ENCODE peak calls at places on chromosome 1, in eight cellular contexts. One of them, this sample, is unnamed.

GRCh38 chr1:40341509-40342380 is 24.7 kb upstream of the COL9A2 start:
- DNase-seq in mesendoderm: no peak
- DNase-seq in GM23338: no peak
- DNase-seq in mammary epithelial cell: no peak
- DNase-seq in K562: no peak
- DNase-seq in fibroblast of lung: no peak
- DNase-seq in endothelial cell of umbilical vein: no peak
- DNase-seq in GM23248: no peak
- DNase-seq in this sample: peak; percentile 11

GRCh38 chr1:180563013-180563827 is 4.5 kb downstream of the OVAAL start:
- DNase-seq in GM23248: peak; percentile 78
- DNase-seq in fibroblast of lung: peak; percentile 76
- DNase-seq in mesendoderm: peak; percentile 38
- DNase-seq in endothelial cell of umbilical vein: peak; percentile 65
- DNase-seq in GM23338: no peak
- DNase-seq in K562: peak; percentile 83
- DNase-seq in mammary epithelial cell: peak; percentile 61
- DNase-seq in this sample: peak; percentile 37

GRCh38 chr1:17093822-17094393 is 25.3 kb downstream of the PADI2 start:
- DNase-seq in endothelial cell of umbilical vein: no peak
- DNase-seq in GM23248: no peak
- DNase-seq in fibroblast of lung: no peak
- DNase-seq in K562: no peak
- DNase-seq in mesendoderm: no peak
- DNase-seq in GM23338: no peak
- DNase-seq in mammary epithelial cell: no peak
- DNase-seq in this sample: no peak

GRCh38 chr1:171081220-171081993 is 9.3 kb upstream of the FMO3 start:
- DNase-seq in mesendoderm: peak; percentile 17
- DNase-seq in mammary epithelial cell: peak; percentile 9
- DNase-seq in GM23248: peak; percentile 47
- DNase-seq in GM23338: peak; percentile 42
- DNase-seq in fibroblast of lung: peak; percentile 41
- DNase-seq in endothelial cell of umbilical vein: peak; percentile 18
- DNase-seq in K562: no peak
- DNase-seq in this sample: peak; percentile 49

GRCh38 chr1:82775402-82776000 is 974.8 kb downstream of the ADGRL2 start:
- DNase-seq in GM23338: peak; percentile 93
- DNase-seq in mammary epithelial cell: peak; percentile 3
- DNase-seq in endothelial cell of umbilical vein: peak; percentile 59
- DNase-seq in K562: peak; percentile 45
- DNase-seq in GM23248: peak; percentile 66
- DNase-seq in fibroblast of lung: peak; percentile 17
- DNase-seq in mesendoderm: peak; percentile 86
- DNase-seq in this sample: peak; percentile 84

GRCh38 chr1:155186955-155187891 is 13.6 kb downstream of the TRIM46 start:
- DNase-seq in GM23248: no peak
- DNase-seq in K562: no peak
- DNase-seq in mammary epithelial cell: no peak
- DNase-seq in GM23338: peak; percentile 40
- DNase-seq in mesendoderm: no peak
- DNase-seq in endothelial cell of umbilical vein: no peak
- DNase-seq in fibroblast of lung: no peak
- DNase-seq in this sample: no peak

GRCh38 chr1:54927475-54928240 is 40.7 kb upstream of the DHCR24 start:
- DNase-seq in endothelial cell of umbilical vein: peak; percentile 33
- DNase-seq in mesendoderm: no peak
- DNase-seq in mammary epithelial cell: peak; percentile 23
- DNase-seq in K562: no peak
- DNase-seq in GM23338: no peak
- DNase-seq in GM23248: peak; percentile 52
- DNase-seq in fibroblast of lung: peak; percentile 38
- DNase-seq in this sample: no peak

GRCh38 chr1:201891451-201892045 is 2.9 kb downstream of the SHISA4 start:
- DNase-seq in K562: no peak
- DNase-seq in GM23338: no peak
- DNase-seq in mesendoderm: no peak
- DNase-seq in endothelial cell of umbilical vein: no peak
- DNase-seq in GM23248: no peak
- DNase-seq in fibroblast of lung: no peak
- DNase-seq in mammary epithelial cell: no peak
- DNase-seq in this sample: no peak

GRCh38 chr1:8232036-8232757 is 85.7 kb upstream of the SLC45A1 start:
- DNase-seq in GM23248: no peak
- DNase-seq in GM23338: no peak
- DNase-seq in fibroblast of lung: peak; percentile 91
- DNase-seq in endothelial cell of umbilical vein: no peak
- DNase-seq in mammary epithelial cell: no peak
- DNase-seq in mesendoderm: no peak
- DNase-seq in K562: no peak
- DNase-seq in this sample: no peak

GRCh38 chr1:58887059-58887458 is 103.2 kb upstream of the JUN start:
- DNase-seq in fibroblast of lung: no peak
- DNase-seq in endothelial cell of umbilical vein: no peak
- DNase-seq in mammary epithelial cell: no peak
- DNase-seq in K562: no peak
- DNase-seq in mesendoderm: no peak
- DNase-seq in GM23248: peak; percentile 21
- DNase-seq in GM23338: no peak
- DNase-seq in this sample: no peak

GRCh38 chr1:32886012-32886827 is at the start of gene HPCA:
- DNase-seq in K562: peak; percentile 96
- DNase-seq in GM23248: peak; percentile 81
- DNase-seq in GM23338: peak; percentile 93
- DNase-seq in mesendoderm: peak; percentile 75
- DNase-seq in mammary epithelial cell: peak; percentile 41
- DNase-seq in fibroblast of lung: peak; percentile 49
- DNase-seq in endothelial cell of umbilical vein: peak; percentile 46
- DNase-seq in this sample: peak; percentile 68

GRCh38 chr1:102252731-102253360 is 256.1 kb upstream of the OLFM3 start:
- DNase-seq in GM23338: peak; percentile 8
- DNase-seq in mammary epithelial cell: no peak
- DNase-seq in fibroblast of lung: no peak
- DNase-seq in endothelial cell of umbilical vein: no peak
- DNase-seq in K562: no peak
- DNase-seq in GM23248: no peak
- DNase-seq in mesendoderm: peak; percentile 5
- DNase-seq in this sample: peak; percentile 52

GRCh38 chr1:150404465-150404864 is 40.5 kb downstream of the RPRD2 start:
- DNase-seq in mesendoderm: no peak
- DNase-seq in endothelial cell of umbilical vein: no peak
- DNase-seq in mammary epithelial cell: no peak
- DNase-seq in GM23338: no peak
- DNase-seq in K562: no peak
- DNase-seq in GM23248: no peak
- DNase-seq in fibroblast of lung: no peak
- DNase-seq in this sample: no peak

GRCh38 chr1:51329443-51330325 is 678 bp downstream of the TTC39A start:
- DNase-seq in mesendoderm: no peak
- DNase-seq in mammary epithelial cell: no peak
- DNase-seq in GM23338: no peak
- DNase-seq in K562: no peak
- DNase-seq in fibroblast of lung: no peak
- DNase-seq in GM23248: no peak
- DNase-seq in endothelial cell of umbilical vein: no peak
- DNase-seq in this sample: no peak

GRCh38 chr1:183908095-183908494 is 103.2 kb downstream of the RGL1 start:
- DNase-seq in GM23248: peak; percentile 22
- DNase-seq in endothelial cell of umbilical vein: no peak
- DNase-seq in GM23338: no peak
- DNase-seq in mammary epithelial cell: no peak
- DNase-seq in K562: no peak
- DNase-seq in mesendoderm: peak; percentile 16
- DNase-seq in fibroblast of lung: no peak
- DNase-seq in this sample: no peak

GRCh38 chr1:15409400-15410222 is at the start of gene EFHD2:
- DNase-seq in fibroblast of lung: peak; percentile 66
- DNase-seq in GM23338: peak; percentile 87
- DNase-seq in mammary epithelial cell: peak; percentile 66
- DNase-seq in K562: peak; percentile 98
- DNase-seq in mesendoderm: peak; percentile 89
- DNase-seq in GM23248: peak; percentile 91
- DNase-seq in endothelial cell of umbilical vein: peak; percentile 73
- DNase-seq in this sample: peak; percentile 90
- H3K79me2 ChIP-seq in fibroblast of lung: peaks cover 41% of the 10 kb centered on the region
- H3K79me2 ChIP-seq in GM23338: no peaks in the 10 kb centered on the region
- H3K79me2 ChIP-seq in mammary epithelial cell: peaks cover 49% of the 10 kb centered on the region
- H3K79me2 ChIP-seq in K562: peaks cover 29% of the 10 kb centered on the region
- H3K79me2 ChIP-seq in mesendoderm: no peaks in the 10 kb centered on the region
- H3K79me2 ChIP-seq in GM23248: peaks cover 42% of the 10 kb centered on the region
- H3K79me2 ChIP-seq in endothelial cell of umbilical vein: peaks cover 47% of the 10 kb centered on the region
- H3K79me2 ChIP-seq in this sample: peaks cover 2% of the 10 kb centered on the region

GRCh38 chr1:25772164-25772563 is 27.8 kb upstream of the SELENON start:
- DNase-seq in GM23338: no peak
- DNase-seq in endothelial cell of umbilical vein: no peak
- DNase-seq in GM23248: no peak
- DNase-seq in mesendoderm: no peak
- DNase-seq in mammary epithelial cell: no peak
- DNase-seq in fibroblast of lung: no peak
- DNase-seq in K562: no peak
- DNase-seq in this sample: no peak
- H3K27me3 ChIP-seq in GM23338: no peaks in the 10 kb centered on the region
- H3K27me3 ChIP-seq in endothelial cell of umbilical vein: no peaks in the 10 kb centered on the region
- H3K27me3 ChIP-seq in GM23248: no peaks in the 10 kb centered on the region
- H3K27me3 ChIP-seq in mesendoderm: no peaks in the 10 kb centered on the region
- H3K27me3 ChIP-seq in mammary epithelial cell: no peaks in the 10 kb centered on the region
- H3K27me3 ChIP-seq in fibroblast of lung: no peaks in the 10 kb centered on the region
- H3K27me3 ChIP-seq in K562: peaks cover 36% of the 10 kb centered on the region
- H3K27me3 ChIP-seq in this sample: no peaks in the 10 kb centered on the region

DNA sequence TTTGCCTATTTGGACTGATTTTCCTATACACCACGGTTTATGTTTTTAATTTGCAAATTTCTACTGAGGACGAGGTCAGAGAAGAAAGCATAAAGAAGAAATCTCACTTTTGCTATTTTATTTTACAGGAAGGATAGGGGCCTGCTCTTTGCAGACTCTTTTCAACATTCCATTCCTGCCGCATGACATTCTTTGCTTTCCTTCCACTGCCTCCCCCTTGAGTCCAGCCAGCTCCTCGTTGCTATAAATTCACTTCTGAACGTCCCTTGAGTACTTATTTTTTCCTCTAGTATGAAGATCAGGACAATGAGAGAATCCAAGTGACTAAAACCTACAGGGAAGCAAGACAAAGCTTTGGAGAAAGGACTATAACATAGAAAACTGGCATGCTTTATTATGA is 53.4 kb upstream of the PTGFR start:
- DNase-seq in mesendoderm: peak; percentile 57
- DNase-seq in fibroblast of lung: peak; percentile 9
- DNase-seq in mammary epithelial cell: no peak
- DNase-seq in GM23248: no peak
- DNase-seq in K562: no peak
- DNase-seq in endothelial cell of umbilical vein: no peak
- DNase-seq in GM23338: peak; percentile 25
- DNase-seq in this sample: peak; percentile 28
- H3K4me2 ChIP-seq in mesendoderm: no peak overlapping the region
- H3K4me2 ChIP-seq in fibroblast of lung: no peak overlapping the region
- H3K4me2 ChIP-seq in mammary epithelial cell: no peak overlapping the region
- H3K4me2 ChIP-seq in GM23248: no peak overlapping the region
- H3K4me2 ChIP-seq in K562: no peak overlapping the region
- H3K4me2 ChIP-seq in endothelial cell of umbilical vein: no peak overlapping the region
- H3K4me2 ChIP-seq in GM23338: peak overlapping the region; percentile 10
- H3K4me2 ChIP-seq in this sample: no peak overlapping the region

DNA sequence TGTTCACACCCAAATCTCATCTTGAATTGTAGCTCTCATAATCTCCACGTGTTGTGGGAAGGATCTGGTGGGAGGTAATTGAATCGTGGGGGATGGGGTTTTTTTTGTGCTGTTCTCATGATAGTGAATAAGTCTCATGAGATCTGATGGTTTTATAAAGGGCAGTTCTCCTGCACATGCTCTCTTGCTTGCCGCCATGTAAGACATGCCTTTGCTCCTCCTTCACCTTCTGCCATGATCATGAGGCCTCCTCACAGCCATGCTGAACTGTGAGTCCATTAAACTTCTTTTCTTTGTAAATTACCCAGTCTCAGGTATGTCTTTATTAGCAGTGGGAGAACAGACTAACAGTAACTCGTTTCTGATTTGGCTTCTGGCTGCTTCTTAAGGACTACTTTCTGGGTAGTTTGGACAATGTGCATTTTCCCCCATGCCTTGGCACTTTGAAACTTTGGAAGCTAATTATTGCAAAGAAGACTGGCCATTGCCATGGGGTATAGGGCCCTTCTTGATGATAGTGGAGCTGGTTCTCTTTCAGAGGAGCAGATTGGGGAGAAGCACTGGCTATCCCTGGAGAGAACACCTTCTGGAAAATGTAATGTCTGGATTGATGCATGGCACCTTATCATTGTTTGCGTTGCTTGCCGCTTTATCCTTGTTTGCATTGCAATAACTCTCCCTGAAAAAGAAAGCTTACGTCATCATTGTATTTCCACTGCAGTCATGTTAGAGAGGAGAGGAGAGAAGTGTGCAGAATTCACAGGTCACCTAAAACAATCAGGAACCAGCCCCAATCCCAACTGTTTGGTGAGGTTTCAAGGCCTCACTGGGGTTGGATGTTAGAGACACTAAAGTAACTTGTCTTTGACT is 5.9 kb downstream of the CNIH3 start:
- DNase-seq in fibroblast of lung: no peak
- DNase-seq in GM23248: no peak
- DNase-seq in mesendoderm: no peak
- DNase-seq in GM23338: no peak
- DNase-seq in mammary epithelial cell: no peak
- DNase-seq in endothelial cell of umbilical vein: no peak
- DNase-seq in K562: no peak
- DNase-seq in this sample: no peak
- H3K79me2 ChIP-seq in fibroblast of lung: peaks cover 70% of the 10 kb centered on the region
- H3K79me2 ChIP-seq in GM23248: peaks cover 20% of the 10 kb centered on the region
- H3K79me2 ChIP-seq in mesendoderm: peaks cover 18% of the 10 kb centered on the region
- H3K79me2 ChIP-seq in GM23338: peaks cover 3% of the 10 kb centered on the region
- H3K79me2 ChIP-seq in mammary epithelial cell: peaks cover 32% of the 10 kb centered on the region
- H3K79me2 ChIP-seq in endothelial cell of umbilical vein: no peaks in the 10 kb centered on the region
- H3K79me2 ChIP-seq in K562: no peaks in the 10 kb centered on the region
- H3K79me2 ChIP-seq in this sample: no peaks in the 10 kb centered on the region

This sample was measured in trophoblast cell.